ENCODE peak calls at places on chromosome 22, in eight cellular contexts. X is AG08396; S is NCI-H446 treated with DMSO at 0.1 percent for 48 hours; W is AG09309; O is activated CD4-positive, alpha-beta T cell treated with anti-CD3 and anti-CD28 coated beads, Interleukin-2, amount 10 ng/mL, durations not matched to agents 7 days and 5 days; L is upper lobe of right lung; U is DND-41; C is EL. B is an unnamed sample.
A peak's percentile ranks its signal among the peaks of the same experiment; 100 is the strongest.

GRCh38 chr22:31681625-31682345 is 19.8 kb upstream of the PISD start:
- DNase-seq in U (no peak), X (peak; percentile 20), O (no peak), S (no peak), C (peak; percentile 14), W (peak; percentile 33), L (no peak), B (no peak)

GRCh38 chr22:46150615-46151423 is 493 bp downstream of the PPARA start:
- DNase-seq in X (no peak), O (peak; percentile 46), L (peak; percentile 79), U (peak; percentile 59), W (no peak), S (no peak), C (no peak), B (no peak)

GRCh38 chr22:42069801-42070516 is 653 bp downstream of the NAGA start:
- DNase-seq in L (no peak), W (no peak), S (no peak), X (no peak), C (peak; percentile 31), U (no peak), O (no peak), B (no peak)

GRCh38 chr22:32708835-32709234 is 92.7 kb upstream of the TIMP3 start:
- DNase-seq in L (no peak), W (peak; percentile 50), O (no peak), U (no peak), X (peak; percentile 18), C (peak; percentile 97), S (no peak), B (no peak)

GRCh38 chr22:33288078-33288477 is 229.9 kb upstream of the SYN3 start:
- DNase-seq in U (no peak), S (no peak), X (no peak), W (no peak), O (no peak), C (no peak), L (no peak), B (no peak)

GRCh38 chr22:38718414-38718813 is 12.7 kb downstream of the GTPBP1 start:
- DNase-seq in L (peak; percentile 77), C (peak; percentile 91), S (peak; percentile 25), W (no peak), X (peak; percentile 88), U (no peak), O (no peak), B (peak; percentile 49)

GRCh38 chr22:38462960-38463784 is 4.7 kb upstream of the KDELR3 start:
- DNase-seq in S (no peak), X (no peak), O (no peak), U (no peak), W (no peak), C (no peak), L (peak; percentile 68), B (no peak)

GRCh38 chr22:19179472-19180048 is 1.0 kb upstream of the SLC25A1 start:
- DNase-seq in U (peak; percentile 37), W (peak; percentile 49), C (peak; percentile 83), X (peak; percentile 87), L (peak; percentile 89), O (peak; percentile 58), S (peak; percentile 49), B (peak; percentile 59)

GRCh38 chr22:32475428-32476010 is 908 bp downstream of the FBXO7 start:
- DNase-seq in S (no peak), C (peak; percentile 56), W (peak; percentile 11), O (peak; percentile 39), X (peak; percentile 30), U (peak; percentile 44), L (no peak), B (no peak)

GRCh38 chr22:42364641-42365336 is 67.4 kb downstream of the NFAM1 start:
- DNase-seq in L (no peak), X (no peak), C (peak; percentile 37), U (no peak), S (peak; percentile 58), W (no peak), O (no peak), B (no peak)

GRCh38 chr22:47776329-47776728 is 1013.9 kb downstream of the TBC1D22A start:
- DNase-seq in C (no peak), W (no peak), U (no peak), L (no peak), S (no peak), O (no peak), X (no peak), B (no peak)

GRCh38 chr22:23178512-23179254 is 1.6 kb upstream of the BCR start:
- DNase-seq in L (peak; percentile 84), O (peak; percentile 59), X (peak; percentile 87), C (peak; percentile 58), W (no peak), U (peak; percentile 65), S (peak; percentile 35), B (peak; percentile 63)

GRCh38 chr22:26975865-26976264 is 318.5 kb downstream of the MIAT start:
- DNase-seq in O (no peak), L (no peak), S (no peak), U (no peak), C (no peak), X (no peak), W (no peak), B (no peak)

GRCh38 chr22:26417406-26417805 is 11.7 kb upstream of the ASPHD2 start:
- DNase-seq in O (no peak), L (no peak), W (no peak), C (no peak), U (no peak), X (no peak), S (no peak), B (no peak)

GRCh38 chr22:41047741-41048140 is 44.7 kb upstream of the EP300 start:
- DNase-seq in S (no peak), C (no peak), W (no peak), O (no peak), U (no peak), X (no peak), L (no peak), B (no peak)

GRCh38 chr22:46006379-46007002 is 29.5 kb upstream of the WNT7B start:
- DNase-seq in C (peak; percentile 92), O (peak; percentile 89), L (peak; percentile 96), S (peak; percentile 74), W (no peak), U (peak; percentile 84), X (peak; percentile 93), B (peak; percentile 72)

GRCh38 chr22:41216984-41217383 is 11.9 kb downstream of the L3MBTL2 start:
- DNase-seq in C (no peak), U (no peak), X (no peak), O (no peak), L (no peak), S (no peak), W (no peak), B (no peak)

GRCh38 chr22:37150701-37151100 is 985 bp upstream of the IL2RB start:
- DNase-seq in O (no peak), W (no peak), C (no peak), X (no peak), S (no peak), L (no peak), U (no peak), B (no peak)

GRCh38 chr22:46578251-46578823 is 40.9 kb upstream of the CELSR1 start:
- DNase-seq in L (peak; percentile 71), O (no peak), X (no peak), U (no peak), S (no peak), C (no peak), W (no peak), B (no peak)

GRCh38 chr22:47125603-47126002 is 363.2 kb downstream of the TBC1D22A start:
- DNase-seq in U (no peak), X (peak; percentile 46), C (no peak), W (no peak), O (no peak), S (no peak), L (peak; percentile 52), B (no peak)

GRCh38 chr22:19377565-19378361 is 53.8 kb downstream of the HIRA start:
- DNase-seq in S (no peak), L (no peak), O (no peak), C (no peak), W (no peak), U (no peak), X (no peak), B (no peak)

GRCh38 chr22:37176464-37177061 is 11.5 kb downstream of the C1QTNF6 start:
- DNase-seq in L (peak; percentile 80), U (no peak), O (no peak), C (peak; percentile 71), W (peak; percentile 71), X (peak; percentile 78), S (no peak), B (no peak)

GRCh38 chr22:43854151-43854785 is 8.0 kb downstream of the SULT4A1 start:
- DNase-seq in S (no peak), U (no peak), O (no peak), L (peak; percentile 44), C (no peak), X (no peak), W (no peak), B (no peak)

GRCh38 chr22:41910599-41911291 is 4.1 kb downstream of the SHISA8 start:
- DNase-seq in W (no peak), O (peak; percentile 26), L (no peak), S (no peak), X (peak; percentile 78), U (no peak), C (peak; percentile 44), B (no peak)

GRCh38 chr22:27993774-27994350 is 74.8 kb upstream of the PITPNB start:
- DNase-seq in S (no peak), X (no peak), U (no peak), W (no peak), C (no peak), O (no peak), L (peak; percentile 23), B (no peak)

GRCh38 chr22:19167106-19167869 is 11.2 kb downstream of the SLC25A1 start:
- DNase-seq in W (no peak), S (no peak), C (no peak), U (no peak), L (no peak), X (no peak), O (no peak), B (no peak)

GRCh38 chr22:20433191-20433590 is 4.4 kb downstream of the SCARF2 start:
- DNase-seq in U (no peak), O (no peak), C (no peak), S (no peak), W (no peak), L (peak; percentile 42), X (no peak), B (no peak)

GRCh38 chr22:20206709-20207215 is 55.9 kb upstream of the CCDC188 start:
- DNase-seq in L (peak; percentile 83), W (no peak), U (peak; percentile 22), O (peak; percentile 27), C (peak; percentile 32), X (no peak), S (no peak), B (no peak)

GRCh38 chr22:47284360-47284759 is 521.9 kb downstream of the TBC1D22A start:
- DNase-seq in S (no peak), W (no peak), L (no peak), C (no peak), O (no peak), X (no peak), U (no peak), B (no peak)

GRCh38 chr22:37487129-37487528 is 945 bp upstream of the MFNG start:
- DNase-seq in L (no peak), S (no peak), W (no peak), O (no peak), C (no peak), U (no peak), X (no peak), B (no peak)

GRCh38 chr22:39252461-39253391 is 7.9 kb upstream of the PDGFB start:
- DNase-seq in O (no peak), L (no peak), U (no peak), S (no peak), C (peak; percentile 20), X (no peak), W (no peak), B (no peak)

GRCh38 chr22:49532831-49533802 is 294.6 kb downstream of the BRD1 start:
- DNase-seq in U (no peak), S (no peak), W (no peak), L (peak; percentile 47), O (no peak), X (no peak), C (no peak), B (no peak)

GRCh38 chr22:38513063-38513462 is 7.0 kb upstream of the DDX17 start:
- DNase-seq in W (no peak), S (no peak), X (no peak), L (no peak), U (peak; percentile 45), O (peak; percentile 70), C (no peak), B (no peak)

GRCh38 chr22:30392661-30393321 is 4.0 kb upstream of the SEC14L2 start:
- DNase-seq in X (no peak), U (no peak), C (no peak), L (peak; percentile 74), S (no peak), O (no peak), W (no peak), B (no peak)